ENCODE peak calls at places on chromosomes 2 and 18, in six cellular contexts. V, K, U, Q, G and D are unnamed samples.

GRCh38 chr2:2887772-2888387 is 489.7 kb downstream of the EIPR1 start:
- DNase-seq in V (no peak), K (no peak), U (no peak), Q (no peak), G (no peak), D (no peak)

GRCh38 chr2:146666336-146666735 is 1178.5 kb upstream of the ACVR2A start:
- DNase-seq in V (peak), K (peak), U (no peak), Q (no peak), G (no peak), D (no peak)

GRCh38 chr18:9436176-9436575 is 39.1 kb upstream of the RALBP1 start:
- DNase-seq in V (no peak), K (no peak), U (no peak), Q (no peak), G (no peak), D (no peak)

GRCh38 chr2:20661028-20661980 is 5.6 kb upstream of the GDF7 start:
- DNase-seq in V (peak), K (peak), U (peak), Q (peak), G (peak), D (peak)

GRCh38 chr18:48796491-48797205 is 154.1 kb downstream of the SMAD7 start:
- DNase-seq in V (no peak), K (no peak), U (peak), Q (no peak), G (no peak), D (no peak)

GRCh38 chr2:224946911-224947310 is 95.4 kb downstream of the DOCK10 start:
- DNase-seq in V (peak), K (peak), U (no peak), Q (no peak), G (no peak), D (no peak)

GRCh38 chr2:165239230-165239629 is at the start of gene SCN2A:
- DNase-seq in V (peak), K (peak), U (no peak), Q (peak), G (no peak), D (no peak)

GRCh38 chr2:240465765-240466578 is 30.5 kb downstream of the GPC1 start:
- DNase-seq in V (no peak), K (no peak), U (peak), Q (no peak), G (no peak), D (peak)

GRCh38 chr18:69898241-69898861 is 49.3 kb downstream of the CD226 start:
- DNase-seq in V (no peak), K (peak), U (no peak), Q (peak), G (no peak), D (no peak)

GRCh38 chr18:21117385-21118135 is 5.9 kb upstream of the ROCK1 start:
- DNase-seq in V (peak), K (peak), U (no peak), Q (no peak), G (no peak), D (no peak)

GRCh38 chr2:200616193-200616592 is 30.4 kb downstream of the AOX1 start:
- DNase-seq in V (no peak), K (no peak), U (peak), Q (no peak), G (no peak), D (no peak)

GRCh38 chr2:69518836-69519235 is 81.6 kb upstream of the NFU1 start:
- DNase-seq in V (no peak), K (no peak), U (no peak), Q (no peak), G (no peak), D (peak)

GRCh38 chr2:137287934-137288639 is 522.7 kb downstream of the THSD7B start:
- DNase-seq in V (peak), K (no peak), U (no peak), Q (no peak), G (no peak), D (no peak)

GRCh38 chr2:239392072-239392357 is 8.8 kb downstream of the HDAC4 start:
- DNase-seq in V (no peak), K (no peak), U (no peak), Q (no peak), G (no peak), D (no peak)

GRCh38 chr2:167651406-167652151 is 595.8 kb downstream of the STK39 start:
- DNase-seq in V (no peak), K (no peak), U (no peak), Q (no peak), G (no peak), D (no peak)

GRCh38 chr2:32452338-32453064 is 95.7 kb downstream of the BIRC6 start:
- DNase-seq in V (no peak), K (no peak), U (no peak), Q (no peak), G (no peak), D (no peak)

GRCh38 chr18:3008546-3008945 is 4.4 kb downstream of the LPIN2 start:
- DNase-seq in V (peak), K (peak), U (no peak), Q (no peak), G (no peak), D (no peak)

GRCh38 chr2:32425719-32426141 is 68.9 kb downstream of the BIRC6 start:
- DNase-seq in V (peak), K (peak), U (no peak), Q (no peak), G (no peak), D (no peak)

GRCh38 chr2:164061129-164061746 is 325.4 kb upstream of the FIGN start:
- DNase-seq in V (peak), K (peak), U (peak), Q (peak), G (peak), D (no peak)

GRCh38 chr2:237879058-237879430 is 19.6 kb downstream of the RAMP1 start:
- DNase-seq in V (peak), K (peak), U (no peak), Q (no peak), G (no peak), D (no peak)

GRCh38 chr2:71703981-71704545 is 250.7 kb downstream of the DYSF start:
- DNase-seq in V (no peak), K (no peak), U (no peak), Q (no peak), G (no peak), D (no peak)

GRCh38 chr2:112033600-112033999 is 21.5 kb upstream of the TMEM87B start:
- DNase-seq in V (peak), K (peak), U (peak), Q (no peak), G (no peak), D (no peak)

GRCh38 chr2:132416080-132416911 is at the start of gene GPR39:
- DNase-seq in V (peak), K (peak), U (peak), Q (no peak), G (peak), D (peak)

GRCh38 chr2:180291060-180291459 is 284.0 kb upstream of the CWC22 start:
- DNase-seq in V (peak), K (peak), U (no peak), Q (no peak), G (no peak), D (no peak)

GRCh38 chr2:205193829-205194228 is 488.5 kb upstream of the NRP2 start:
- DNase-seq in V (no peak), K (no peak), U (no peak), Q (no peak), G (no peak), D (no peak)

GRCh38 chr2:113240150-113240914 is 38.4 kb downstream of the PAX8 start:
- DNase-seq in V (peak), K (peak), U (peak), Q (no peak), G (peak), D (peak)

GRCh38 chr2:100038019-100038418 is 104.4 kb downstream of the AFF3 start:
- DNase-seq in V (no peak), K (no peak), U (no peak), Q (no peak), G (no peak), D (no peak)

GRCh38 chr2:215878476-215879063 is 134.8 kb downstream of the MREG start:
- DNase-seq in V (peak), K (no peak), U (no peak), Q (no peak), G (no peak), D (no peak)

GRCh38 chr18:12776821-12777471 is 74.1 kb downstream of the PSMG2 start:
- DNase-seq in V (no peak), K (no peak), U (no peak), Q (no peak), G (no peak), D (no peak)

GRCh38 chr2:52082646-52083045 is 1050.7 kb upstream of the NRXN1 start:
- DNase-seq in V (no peak), K (no peak), U (no peak), Q (no peak), G (no peak), D (no peak)

GRCh38 chr2:45028276-45028675 is 19.0 kb upstream of the SIX2 start:
- DNase-seq in V (peak), K (no peak), U (no peak), Q (no peak), G (no peak), D (no peak)

GRCh38 chr2:30150786-30151185 is 4.0 kb downstream of the YPEL5 start:
- DNase-seq in V (no peak), K (no peak), U (no peak), Q (no peak), G (no peak), D (no peak)

GRCh38 chr2:86632672-86633071 is 9.0 kb upstream of the RNF103 start:
- DNase-seq in V (no peak), K (no peak), U (no peak), Q (no peak), G (no peak), D (peak)